ENCODE peak calls at places on chromosomes 16 and 17, in eight cellular contexts. M is midbrain, G is activated T-cell treated with anti-CD3 and anti-CD28 coated beads for 24 hours, B is astrocyte of the hippocampus, D is endodermal cell, O is ovary, A is adipocyte, Q is GM23338. W is an unnamed sample.

GRCh38 chr17:32912218-32912897 is 15.6 kb upstream of the TMEM98 start:
- DNase-seq in M (no peak), G (no peak), B (peak), D (peak), O (peak), A (peak), Q (peak), W (peak)

GRCh38 chr17:72719582-72720493 is 372.6 kb downstream of the SLC39A11 start:
- DNase-seq in M (no peak), G (peak), B (peak), D (no peak), O (no peak), A (no peak), Q (no peak), W (no peak)

GRCh38 chr17:39208893-39209292 is 8.8 kb downstream of the RPL19 start:
- DNase-seq in M (no peak), G (no peak), B (no peak), D (peak), O (no peak), A (no peak), Q (no peak), W (no peak)

GRCh38 chr17:79075861-79076406 is 1.3 kb downstream of the ENGASE start:
- DNase-seq in M (no peak), G (no peak), B (no peak), D (peak), O (peak), A (no peak), Q (no peak), W (no peak)

GRCh38 chr16:73248316-73248715 is 200.4 kb upstream of the ZFHX3 start:
- DNase-seq in M (no peak), G (no peak), B (no peak), D (no peak), O (no peak), A (no peak), Q (no peak), W (no peak)

GRCh38 chr17:8391711-8392110 is 5.9 kb downstream of the RNF222 start:
- DNase-seq in M (no peak), G (no peak), B (no peak), D (peak), O (no peak), A (no peak), Q (no peak), W (no peak)

GRCh38 chr17:77875881-77876509 is 82.5 kb upstream of the TNRC6C start:
- DNase-seq in M (no peak), G (no peak), B (no peak), D (no peak), O (no peak), A (no peak), Q (no peak), W (no peak)

GRCh38 chr16:49800441-49800840 is 55.5 kb downstream of the ZNF423 start:
- DNase-seq in M (no peak), G (no peak), B (no peak), D (no peak), O (no peak), A (no peak), Q (no peak), W (no peak)

GRCh38 chr17:82570282-82570681 is 50.8 kb downstream of the FOXK2 start:
- DNase-seq in M (no peak), G (no peak), B (no peak), D (no peak), O (no peak), A (no peak), Q (no peak), W (no peak)